ENCODE peak calls at places on chromosomes 1 and 21, in nine cellular contexts. M, C, K, T, Y, H, P, L and R are unnamed samples.

GRCh38 chr1:67429528-67430357 is 459 bp downstream of the SERBP1 start:
- DNase-seq in L (peak), P (peak), H (peak), T (peak), K (no peak), C (peak), M (peak), Y (peak), R (peak)

GRCh38 chr1:42319128-42319851 is 15.7 kb downstream of the FOXJ3 start:
- DNase-seq in K (no peak), C (no peak), Y (peak), M (no peak), T (no peak), P (no peak), L (no peak), H (no peak), R (no peak)

GRCh38 chr1:24912359-24913273 is 17.5 kb downstream of the RUNX3 start:
- DNase-seq in C (no peak), L (no peak), T (no peak), H (no peak), P (no peak), M (no peak), Y (no peak), K (no peak), R (no peak)

GRCh38 chr1:237383825-237384612 is 342.0 kb downstream of the RYR2 start:
- DNase-seq in P (no peak), L (no peak), T (no peak), K (no peak), C (peak), M (no peak), Y (no peak), H (no peak), R (no peak)

GRCh38 chr1:190717055-190717454 is 239.4 kb upstream of the BRINP3 start:
- DNase-seq in P (no peak), K (no peak), M (no peak), H (no peak), T (no peak), Y (no peak), L (no peak), C (no peak), R (no peak)

GRCh38 chr21:35390013-35390776 is 341.1 kb upstream of the RUNX1 start:
- DNase-seq in T (no peak), K (no peak), H (no peak), M (no peak), P (no peak), L (no peak), C (no peak), Y (no peak), R (no peak)

GRCh38 chr21:29342394-29342957 is 43.8 kb downstream of the BACH1 start:
- DNase-seq in L (no peak), T (peak), K (peak), P (peak), C (peak), M (no peak), Y (no peak), H (no peak), R (peak)

GRCh38 chr1:246788895-246789338 is 64.7 kb downstream of the SCCPDH start:
- DNase-seq in T (peak), Y (no peak), M (no peak), P (no peak), L (no peak), C (no peak), H (no peak), K (no peak), R (no peak)

GRCh38 chr1:61076728-61077675 is 5.4 kb upstream of the NFIA start:
- DNase-seq in L (peak), C (peak), M (peak), K (peak), H (peak), P (peak), Y (peak), T (peak), R (peak)

GRCh38 chr1:229230136-229230892 is 40.6 kb upstream of the RAB4A start:
- DNase-seq in L (peak), T (no peak), H (no peak), M (no peak), C (no peak), Y (no peak), K (no peak), P (no peak), R (no peak)

GRCh38 chr1:107515702-107516101 is 374.9 kb downstream of the NTNG1 start:
- DNase-seq in M (no peak), L (no peak), P (no peak), Y (no peak), C (no peak), H (no peak), T (no peak), K (no peak), R (no peak)
- H3K4me3 ChIP-seq in M (no peak), L (no peak), P (no peak), Y (no peak), C (no peak), H (no peak), T (no peak), K (no peak), R (no peak)

GRCh38 chr21:45150630-45151265 is 76.4 kb downstream of the ADARB1 start:
- DNase-seq in M (no peak), Y (no peak), L (no peak), H (no peak), P (no peak), C (no peak), K (no peak), T (peak), R (peak)

GRCh38 chr21:45153358-45154318 is 79.3 kb downstream of the ADARB1 start:
- DNase-seq in H (no peak), P (no peak), M (no peak), T (no peak), Y (peak), C (no peak), L (no peak), K (no peak), R (peak)

GRCh38 chr21:45151484-45152115 is 77.2 kb downstream of the ADARB1 start:
- DNase-seq in L (no peak), M (no peak), P (no peak), H (no peak), Y (no peak), K (no peak), C (no peak), T (peak), R (peak)

GRCh38 chr21:45154511-45155508 is 80.4 kb downstream of the ADARB1 start:
- DNase-seq in C (no peak), L (no peak), K (no peak), H (no peak), P (no peak), T (peak), M (no peak), Y (peak), R (peak)

GRCh38 chr21:45152265-45152746 is 77.9 kb downstream of the ADARB1 start:
- DNase-seq in T (peak), Y (peak), K (peak), M (peak), L (no peak), P (no peak), C (peak), H (peak), R (peak)
- H3K27ac ChIP-seq in T (peak), Y (no peak), K (peak), M (no peak), L (no peak), P (no peak), C (peak), H (peak), R (no peak)

GRCh38 chr1:201955009-201955749 is at the start of gene TIMM17A:
- DNase-seq in P (peak), Y (peak), T (peak), K (peak), H (peak), C (peak), M (peak), L (peak), R (peak)
- TF ChIP-seq CTCF in P (no peak), Y (no peak), T (no peak), K (no peak), H (no peak), C (no peak), M (no peak), L (no peak), R (no peak)

DNA sequence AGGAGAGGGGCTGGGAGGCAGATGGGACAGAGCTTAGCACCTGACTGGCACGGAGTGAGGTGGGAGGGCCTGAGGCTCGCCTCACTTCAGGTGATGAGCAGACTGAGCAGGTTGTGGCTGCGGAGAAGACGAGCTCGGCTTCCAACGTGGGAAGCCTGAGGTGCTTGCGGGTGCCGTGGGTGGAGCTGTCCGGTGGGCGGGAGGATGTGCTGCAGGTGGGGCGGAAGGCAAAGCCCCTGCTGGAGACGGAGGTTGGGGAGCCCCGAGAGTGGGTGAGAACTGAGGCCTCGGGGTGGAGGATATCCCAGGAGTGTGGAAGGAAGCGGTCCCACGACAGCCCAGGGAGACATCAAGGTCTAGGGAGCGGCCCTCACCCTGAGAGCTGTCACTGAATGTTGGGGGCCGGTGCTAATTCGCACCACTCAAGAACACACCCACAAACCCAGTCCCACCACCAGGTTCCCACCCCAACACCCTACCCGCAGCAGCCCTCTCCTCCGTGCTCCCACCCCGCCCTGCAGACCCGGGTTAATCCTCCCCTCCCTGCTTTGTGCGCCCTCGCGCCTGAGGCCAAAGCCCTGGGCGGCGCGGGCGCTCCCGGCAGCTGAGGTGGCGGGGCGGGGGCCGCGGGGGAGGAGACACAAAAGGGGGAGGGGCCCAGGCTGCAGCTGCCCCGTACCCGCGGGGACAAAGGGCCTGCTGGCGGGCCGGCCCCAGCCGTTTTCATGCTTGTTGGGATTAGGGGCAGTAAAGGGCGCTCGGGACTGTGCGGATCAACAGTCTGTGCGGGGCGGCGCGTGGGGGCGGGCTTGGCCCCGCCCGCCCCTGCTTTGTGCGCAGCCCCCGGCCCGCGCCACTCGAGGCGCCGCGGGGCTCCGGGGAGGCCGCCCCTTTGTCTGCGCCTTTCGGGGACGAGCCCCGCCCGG is 11.2 kb downstream of the C1orf216 start:
- DNase-seq in L (no peak), P (peak), H (no peak), T (no peak), M (no peak), K (no peak), Y (no peak), C (peak), R (no peak)
- H3K4me3 ChIP-seq in L (peak), P (peak), H (peak), T (peak), M (peak), K (peak), Y (peak), C (peak), R (peak)

GRCh38 chr1:156794506-156795373 is 21.9 kb downstream of the SH2D2A start:
- DNase-seq in M (no peak), K (no peak), T (no peak), L (no peak), H (no peak), C (no peak), Y (no peak), P (no peak), R (no peak)
- H3K27ac ChIP-seq in M (no peak), K (no peak), T (no peak), L (no peak), H (no peak), C (no peak), Y (no peak), P (no peak), R (no peak)

GRCh38 chr1:152585586-152585985 is 5.3 kb upstream of the LCE3D start:
- DNase-seq in H (no peak), M (no peak), P (no peak), Y (no peak), K (no peak), C (no peak), L (no peak), T (no peak), R (no peak)

GRCh38 chr1:152577168-152577567 is 3.1 kb downstream of the LCE3D start:
- DNase-seq in C (no peak), K (no peak), L (no peak), M (no peak), T (no peak), Y (no peak), H (no peak), P (no peak), R (no peak)

GRCh38 chr1:152580433-152580832 is at the start of gene LCE3D:
- DNase-seq in C (no peak), P (no peak), Y (no peak), T (no peak), M (no peak), L (no peak), K (no peak), H (no peak), R (no peak)

GRCh38 chr1:152582647-152583046 is 2.3 kb upstream of the LCE3D start:
- DNase-seq in M (no peak), L (no peak), P (no peak), H (no peak), T (no peak), Y (no peak), K (no peak), C (no peak), R (no peak)
- TF ChIP-seq CTCF in M (no peak), L (no peak), P (no peak), H (no peak), T (no peak), Y (no peak), K (no peak), C (no peak), R (no peak)

GRCh38 chr1:26020941-26021646 is 481 bp upstream of the EXTL1 start:
- DNase-seq in Y (no peak), C (no peak), H (no peak), P (peak), K (no peak), L (no peak), M (no peak), T (no peak), R (no peak)

GRCh38 chr1:26020390-26020789 is 1.2 kb upstream of the EXTL1 start:
- DNase-seq in P (peak), Y (no peak), M (no peak), T (no peak), L (no peak), K (no peak), C (no peak), H (no peak), R (no peak)

GRCh38 chr1:26022994-26023393 is 1.4 kb downstream of the EXTL1 start:
- DNase-seq in C (no peak), L (no peak), T (no peak), Y (no peak), K (no peak), M (no peak), H (no peak), P (no peak), R (no peak)

GRCh38 chr1:26022404-26022779 is 817 bp downstream of the EXTL1 start:
- DNase-seq in H (no peak), L (no peak), K (no peak), T (no peak), M (no peak), C (no peak), P (no peak), Y (no peak), R (no peak)

GRCh38 chr1:26021647-26022403 is at the start of gene EXTL1:
- DNase-seq in C (no peak), H (no peak), K (no peak), L (no peak), Y (no peak), M (no peak), T (no peak), P (peak), R (no peak)
- H3K4me3 ChIP-seq in C (no peak), H (no peak), K (no peak), L (peak), Y (peak), M (peak), T (peak), P (peak), R (peak)

GRCh38 chr1:40389871-40390560 is 16.5 kb downstream of the SMAP2 start:
- DNase-seq in H (no peak), C (peak), M (no peak), K (no peak), P (no peak), T (peak), L (peak), Y (peak), R (no peak)

GRCh38 chr1:40390857-40391256 is 17.3 kb downstream of the SMAP2 start:
- DNase-seq in P (no peak), M (no peak), K (no peak), T (no peak), Y (no peak), H (no peak), L (no peak), C (no peak), R (no peak)

GRCh38 chr1:40391688-40392145 is 18.2 kb downstream of the SMAP2 start:
- DNase-seq in Y (no peak), M (no peak), L (no peak), T (no peak), C (peak), H (no peak), K (no peak), P (no peak), R (no peak)

GRCh38 chr1:40393173-40393572 is 19.6 kb downstream of the SMAP2 start:
- DNase-seq in C (no peak), L (no peak), Y (peak), H (no peak), M (no peak), K (no peak), T (no peak), P (no peak), R (no peak)

DNA sequence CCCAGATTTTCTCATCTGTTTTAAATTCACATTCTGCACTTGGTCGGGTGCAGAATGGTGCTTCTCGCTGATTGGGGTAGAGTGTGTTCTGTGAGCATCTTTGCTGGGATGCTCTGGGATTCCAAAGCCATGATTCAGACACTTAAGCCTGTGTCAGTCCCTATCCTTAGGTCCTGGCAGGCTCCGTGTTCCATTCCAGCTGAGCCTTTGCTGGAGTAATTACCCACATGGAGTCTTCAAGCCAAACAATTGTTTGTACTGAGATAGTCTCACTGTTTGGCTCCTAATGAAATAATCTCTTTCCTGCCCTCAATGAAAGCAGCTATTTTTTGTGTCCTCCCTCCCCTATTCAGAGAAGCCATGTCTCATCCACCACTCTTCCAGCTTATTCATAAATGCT is 18.7 kb downstream of the SMAP2 start:
- DNase-seq in L (no peak), C (no peak), P (no peak), M (no peak), T (no peak), K (no peak), H (no peak), Y (no peak), R (no peak)
- H3K27ac ChIP-seq in L (no peak), C (peak), P (peak), M (peak), T (peak), K (peak), H (peak), Y (peak), R (no peak)

GRCh38 chr1:156926175-156926574 is 5.7 kb downstream of the LRRC71 start:
- DNase-seq in M (peak), K (peak), H (no peak), T (no peak), L (peak), P (no peak), Y (peak), C (peak), R (no peak)

GRCh38 chr1:156930483-156930882 is 10.1 kb downstream of the LRRC71 start:
- DNase-seq in H (no peak), K (no peak), Y (no peak), T (no peak), M (no peak), P (no peak), L (no peak), C (no peak), R (no peak)

GRCh38 chr1:156927215-156928042 is 7.0 kb downstream of the LRRC71 start:
- DNase-seq in P (peak), K (peak), T (peak), H (peak), C (peak), Y (peak), L (peak), M (peak), R (no peak)

GRCh38 chr1:156929596-156930238 is 9.3 kb downstream of the LRRC71 start:
- DNase-seq in H (no peak), T (no peak), Y (no peak), K (no peak), C (no peak), P (no peak), L (no peak), M (no peak), R (no peak)

GRCh38 chr1:156928043-156928602 is 7.7 kb downstream of the LRRC71 start:
- DNase-seq in P (no peak), L (no peak), C (no peak), H (no peak), M (no peak), Y (no peak), T (no peak), K (no peak), R (no peak)
- TF ChIP-seq CTCF in P (no peak), L (no peak), C (no peak), H (peak), M (no peak), Y (no peak), T (no peak), K (no peak), R (peak)